ENCODE peak calls at places on chromosomes 7 and 10, in five cellular contexts. One of them, this sample, is unnamed.

GRCh38 chr7:64872809-64873500 is 30.1 kb upstream of the ZNF273 start:
- DNase-seq in H1: no peak
- DNase-seq in mesenchymal stem cell: no peak
- DNase-seq in neuronal stem cell: no peak
- DNase-seq in trophoblast cell: no peak
- DNase-seq in this sample: peak; percentile 2

GRCh38 chr10:98446121-98446655 is 547 bp downstream of the HPS1 start:
- DNase-seq in H1: peak; percentile 69
- DNase-seq in trophoblast cell: no peak
- DNase-seq in mesenchymal stem cell: peak; percentile 40
- DNase-seq in neuronal stem cell: peak; percentile 30
- DNase-seq in this sample: peak; percentile 45

GRCh38 chr7:1920266-1920681 is 250.2 kb downstream of the ELFN1 start:
- DNase-seq in trophoblast cell: peak; percentile 18
- DNase-seq in H1: no peak
- DNase-seq in mesenchymal stem cell: no peak
- DNase-seq in neuronal stem cell: no peak
- DNase-seq in this sample: no peak

GRCh38 chr10:17483079-17483478 is 28.7 kb upstream of the ST8SIA6 start:
- DNase-seq in H1: no peak
- DNase-seq in neuronal stem cell: no peak
- DNase-seq in trophoblast cell: no peak
- DNase-seq in mesenchymal stem cell: no peak
- DNase-seq in this sample: no peak

GRCh38 chr7:30925913-30926312 is 14.3 kb downstream of the AQP1 start:
- DNase-seq in H1: no peak
- DNase-seq in neuronal stem cell: no peak
- DNase-seq in trophoblast cell: no peak
- DNase-seq in mesenchymal stem cell: no peak
- DNase-seq in this sample: peak; percentile 11

GRCh38 chr7:22487978-22488642 is 11.9 kb downstream of the STEAP1B start:
- DNase-seq in H1: no peak
- DNase-seq in neuronal stem cell: no peak
- DNase-seq in mesenchymal stem cell: no peak
- DNase-seq in trophoblast cell: no peak
- DNase-seq in this sample: peak; percentile 49

GRCh38 chr10:94303929-94304328 is 58.8 kb downstream of the NOC3L start:
- DNase-seq in trophoblast cell: no peak
- DNase-seq in neuronal stem cell: no peak
- DNase-seq in H1: no peak
- DNase-seq in mesenchymal stem cell: no peak
- DNase-seq in this sample: no peak

GRCh38 chr7:151168022-151168786 is 710 bp upstream of the GBX1 start:
- DNase-seq in neuronal stem cell: peak; percentile 48
- DNase-seq in trophoblast cell: peak; percentile 31
- DNase-seq in H1: peak; percentile 90
- DNase-seq in mesenchymal stem cell: no peak
- DNase-seq in this sample: peak; percentile 78

GRCh38 chr7:100153713-100154519 is 4.6 kb downstream of the TRAPPC14 start:
- DNase-seq in neuronal stem cell: no peak
- DNase-seq in trophoblast cell: no peak
- DNase-seq in mesenchymal stem cell: no peak
- DNase-seq in H1: no peak
- DNase-seq in this sample: no peak

GRCh38 chr7:123608991-123609882 is 7.6 kb downstream of the ASB15 start:
- DNase-seq in H1: no peak
- DNase-seq in mesenchymal stem cell: no peak
- DNase-seq in neuronal stem cell: no peak
- DNase-seq in trophoblast cell: no peak
- DNase-seq in this sample: no peak

GRCh38 chr10:74189999-74190421 is 39.0 kb downstream of the ADK start:
- DNase-seq in H1: no peak
- DNase-seq in mesenchymal stem cell: peak; percentile 90
- DNase-seq in trophoblast cell: peak; percentile 98
- DNase-seq in neuronal stem cell: no peak
- DNase-seq in this sample: no peak
- H3K27ac ChIP-seq in H1: no peak overlapping the region
- H3K27ac ChIP-seq in mesenchymal stem cell: peak overlapping the region; percentile 83
- H3K27ac ChIP-seq in trophoblast cell: peak overlapping the region; percentile 73
- H3K27ac ChIP-seq in neuronal stem cell: no peak overlapping the region
- H3K27ac ChIP-seq in this sample: no peak overlapping the region

DNA sequence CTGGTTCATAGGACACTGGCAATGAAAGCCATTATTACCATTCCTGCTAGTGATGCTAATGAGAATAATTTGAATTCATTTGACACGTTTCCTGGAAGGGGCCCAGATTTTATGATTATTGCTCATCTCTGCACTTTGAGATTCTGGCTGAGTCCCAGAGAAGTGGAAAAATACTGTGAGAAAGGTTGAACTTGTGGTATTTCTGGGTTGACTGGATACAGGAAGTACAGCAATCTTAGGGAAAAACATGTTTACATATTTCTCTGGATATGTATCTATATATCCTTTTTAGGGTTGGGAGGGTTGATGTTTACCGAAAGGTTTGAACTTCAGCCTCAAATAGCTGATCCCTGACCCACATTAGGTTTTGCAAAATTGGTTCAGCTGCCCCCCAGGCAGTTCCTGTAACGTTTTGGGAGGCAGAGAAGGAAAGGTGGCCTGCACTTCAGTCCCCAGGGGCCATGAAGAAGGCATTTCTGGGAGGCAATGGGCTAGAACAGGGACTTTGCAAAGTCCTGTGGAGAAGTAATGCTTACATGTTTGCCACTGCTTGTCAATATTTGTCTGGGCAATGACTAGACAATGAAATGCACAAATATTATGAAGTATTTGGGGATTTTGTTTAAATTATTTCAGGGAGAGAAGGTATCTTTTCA is 253.7 kb upstream of the PITRM1 start:
- DNase-seq in mesenchymal stem cell: peak; percentile 86
- DNase-seq in neuronal stem cell: no peak
- DNase-seq in trophoblast cell: peak; percentile 98
- DNase-seq in H1: no peak
- DNase-seq in this sample: no peak
- H2BK120ac ChIP-seq in mesenchymal stem cell: peak overlapping the region; percentile 21
- H2BK120ac ChIP-seq in neuronal stem cell: no peak overlapping the region
- H2BK120ac ChIP-seq in trophoblast cell: peak overlapping the region; percentile 10
- H2BK120ac ChIP-seq in H1: no peak overlapping the region
- H2BK120ac ChIP-seq in this sample: no peak overlapping the region

GRCh38 chr7:36295090-36295489 is 94.6 kb upstream of the ANLN start:
- DNase-seq in trophoblast cell: no peak
- DNase-seq in H1: no peak
- DNase-seq in neuronal stem cell: no peak
- DNase-seq in mesenchymal stem cell: no peak
- DNase-seq in this sample: no peak
- H2BK12ac ChIP-seq in trophoblast cell: no peak overlapping the region
- H2BK12ac ChIP-seq in H1: no peak overlapping the region
- H2BK12ac ChIP-seq in neuronal stem cell: no peak overlapping the region
- H2BK12ac ChIP-seq in mesenchymal stem cell: no peak overlapping the region
- H2BK12ac ChIP-seq in this sample: no peak overlapping the region

GRCh38 chr7:101381549-101381948 is 18.9 kb downstream of the COL26A1 start:
- DNase-seq in mesenchymal stem cell: no peak
- DNase-seq in H1: no peak
- DNase-seq in trophoblast cell: no peak
- DNase-seq in neuronal stem cell: no peak
- DNase-seq in this sample: no peak

GRCh38 chr7:101386177-101386557 is 23.5 kb downstream of the COL26A1 start:
- DNase-seq in neuronal stem cell: no peak
- DNase-seq in mesenchymal stem cell: no peak
- DNase-seq in H1: no peak
- DNase-seq in trophoblast cell: no peak
- DNase-seq in this sample: no peak

GRCh38 chr7:101386558-101387199 is 24.0 kb downstream of the COL26A1 start:
- DNase-seq in trophoblast cell: no peak
- DNase-seq in H1: peak; percentile 72
- DNase-seq in mesenchymal stem cell: peak; percentile 8
- DNase-seq in neuronal stem cell: peak; percentile 30
- DNase-seq in this sample: peak; percentile 62

GRCh38 chr7:101379302-101379701 is 16.6 kb downstream of the COL26A1 start:
- DNase-seq in neuronal stem cell: no peak
- DNase-seq in trophoblast cell: no peak
- DNase-seq in H1: no peak
- DNase-seq in mesenchymal stem cell: no peak
- DNase-seq in this sample: no peak

DNA sequence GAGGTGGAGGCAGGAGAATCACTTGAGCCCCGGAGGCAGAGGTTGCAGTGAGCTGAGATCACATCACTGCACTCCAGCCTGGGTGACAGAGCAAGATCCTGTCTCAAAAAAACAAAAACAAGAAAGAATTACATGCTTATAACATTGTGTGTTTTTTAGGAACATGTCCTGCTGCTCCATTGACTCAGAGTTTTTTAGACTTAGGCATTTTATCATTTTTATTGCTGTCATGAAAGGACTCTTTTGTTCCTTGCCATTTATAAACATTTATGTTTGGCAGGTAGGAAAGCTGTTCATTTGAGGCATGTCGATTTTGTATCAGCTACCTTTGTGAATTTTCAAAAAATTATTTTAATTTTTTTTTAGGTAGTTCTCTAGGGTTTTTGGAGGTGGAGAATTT is 20.3 kb downstream of the COL26A1 start:
- DNase-seq in neuronal stem cell: no peak
- DNase-seq in trophoblast cell: no peak
- DNase-seq in H1: no peak
- DNase-seq in mesenchymal stem cell: no peak
- DNase-seq in this sample: no peak
- H3K27ac ChIP-seq in neuronal stem cell: no peak overlapping the region
- H3K27ac ChIP-seq in trophoblast cell: no peak overlapping the region
- H3K27ac ChIP-seq in H1: no peak overlapping the region
- H3K27ac ChIP-seq in mesenchymal stem cell: no peak overlapping the region
- H3K27ac ChIP-seq in this sample: no peak overlapping the region

GRCh38 chr7:107593025-107593410 is 13.0 kb downstream of the BCAP29 start:
- DNase-seq in H1: no peak
- DNase-seq in mesenchymal stem cell: no peak
- DNase-seq in neuronal stem cell: no peak
- DNase-seq in trophoblast cell: no peak
- DNase-seq in this sample: no peak
- H2BK120ac ChIP-seq in H1: no peak overlapping the region
- H2BK120ac ChIP-seq in mesenchymal stem cell: no peak overlapping the region
- H2BK120ac ChIP-seq in neuronal stem cell: no peak overlapping the region
- H2BK120ac ChIP-seq in trophoblast cell: no peak overlapping the region
- H2BK120ac ChIP-seq in this sample: no peak overlapping the region

GRCh38 chr10:114068054-114068707 is 24.5 kb downstream of the ADRB1 start:
- DNase-seq in trophoblast cell: no peak
- DNase-seq in mesenchymal stem cell: peak; percentile 20
- DNase-seq in H1: no peak
- DNase-seq in neuronal stem cell: no peak
- DNase-seq in this sample: no peak
- H2BK12ac ChIP-seq in trophoblast cell: no peak overlapping the region
- H2BK12ac ChIP-seq in mesenchymal stem cell: no peak overlapping the region
- H2BK12ac ChIP-seq in H1: no peak overlapping the region
- H2BK12ac ChIP-seq in neuronal stem cell: no peak overlapping the region
- H2BK12ac ChIP-seq in this sample: no peak overlapping the region

DNA sequence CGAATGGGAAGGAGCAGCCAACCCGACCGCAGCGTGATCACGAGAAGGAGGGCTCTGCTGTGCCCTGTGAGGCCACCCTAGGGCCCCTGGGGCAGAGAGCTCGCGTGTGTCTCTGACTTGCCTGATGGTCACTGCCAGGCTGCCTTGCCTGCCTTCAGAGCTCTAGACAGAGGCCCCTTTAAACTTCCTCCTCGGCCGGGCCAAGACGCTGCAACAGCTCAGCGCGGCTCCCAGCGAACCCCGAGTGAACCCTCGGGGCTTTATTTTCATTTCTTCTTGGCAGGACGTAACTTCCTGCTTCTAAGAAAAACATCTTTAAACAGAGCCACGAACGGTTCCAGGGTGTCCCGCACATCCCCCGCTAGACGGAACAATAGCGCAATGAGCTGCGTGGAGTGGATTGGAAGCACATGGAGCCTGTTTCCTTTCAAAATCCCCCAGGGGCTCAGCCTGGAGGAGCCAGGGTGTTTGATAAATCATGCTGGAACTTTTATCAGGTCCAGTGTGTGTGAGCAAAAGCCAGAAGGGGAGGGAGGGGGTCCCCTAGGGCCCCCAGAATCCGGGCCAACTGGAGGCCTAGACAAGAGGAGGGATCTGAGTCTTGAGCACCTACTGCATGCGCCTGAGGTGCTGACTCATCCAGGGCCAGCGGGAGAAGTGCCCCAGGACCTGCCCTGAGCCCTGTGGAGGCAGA is 134.1 kb upstream of the GDF10 start:
- DNase-seq in trophoblast cell: peak; percentile 53
- DNase-seq in mesenchymal stem cell: no peak
- DNase-seq in H1: no peak
- DNase-seq in neuronal stem cell: no peak
- DNase-seq in this sample: peak; percentile 17
- H3K27ac ChIP-seq in trophoblast cell: peak overlapping the region; percentile 51
- H3K27ac ChIP-seq in mesenchymal stem cell: no peak overlapping the region
- H3K27ac ChIP-seq in H1: no peak overlapping the region
- H3K27ac ChIP-seq in neuronal stem cell: no peak overlapping the region
- H3K27ac ChIP-seq in this sample: no peak overlapping the region

GRCh38 chr10:31942435-31942834 is 13.8 kb upstream of the ARHGAP12 start:
- DNase-seq in H1: no peak
- DNase-seq in neuronal stem cell: no peak
- DNase-seq in mesenchymal stem cell: no peak
- DNase-seq in trophoblast cell: no peak
- DNase-seq in this sample: no peak

GRCh38 chr10:31940839-31941653 is 12.4 kb upstream of the ARHGAP12 start:
- DNase-seq in mesenchymal stem cell: peak; percentile 97
- DNase-seq in trophoblast cell: peak; percentile 95
- DNase-seq in H1: no peak
- DNase-seq in neuronal stem cell: no peak
- DNase-seq in this sample: no peak

GRCh38 chr10:31937371-31937770 is 8.7 kb upstream of the ARHGAP12 start:
- DNase-seq in mesenchymal stem cell: no peak
- DNase-seq in trophoblast cell: no peak
- DNase-seq in neuronal stem cell: no peak
- DNase-seq in H1: no peak
- DNase-seq in this sample: no peak

GRCh38 chr10:31942892-31943291 is 14.3 kb upstream of the ARHGAP12 start:
- DNase-seq in neuronal stem cell: no peak
- DNase-seq in H1: no peak
- DNase-seq in mesenchymal stem cell: no peak
- DNase-seq in trophoblast cell: no peak
- DNase-seq in this sample: no peak

GRCh38 chr10:31939797-31940708 is 11.4 kb upstream of the ARHGAP12 start:
- DNase-seq in H1: no peak
- DNase-seq in trophoblast cell: no peak
- DNase-seq in neuronal stem cell: no peak
- DNase-seq in mesenchymal stem cell: peak; percentile 38
- DNase-seq in this sample: no peak
- H2BK120ac ChIP-seq in H1: no peak overlapping the region
- H2BK120ac ChIP-seq in trophoblast cell: no peak overlapping the region
- H2BK120ac ChIP-seq in neuronal stem cell: no peak overlapping the region
- H2BK120ac ChIP-seq in mesenchymal stem cell: no peak overlapping the region
- H2BK120ac ChIP-seq in this sample: no peak overlapping the region

DNA sequence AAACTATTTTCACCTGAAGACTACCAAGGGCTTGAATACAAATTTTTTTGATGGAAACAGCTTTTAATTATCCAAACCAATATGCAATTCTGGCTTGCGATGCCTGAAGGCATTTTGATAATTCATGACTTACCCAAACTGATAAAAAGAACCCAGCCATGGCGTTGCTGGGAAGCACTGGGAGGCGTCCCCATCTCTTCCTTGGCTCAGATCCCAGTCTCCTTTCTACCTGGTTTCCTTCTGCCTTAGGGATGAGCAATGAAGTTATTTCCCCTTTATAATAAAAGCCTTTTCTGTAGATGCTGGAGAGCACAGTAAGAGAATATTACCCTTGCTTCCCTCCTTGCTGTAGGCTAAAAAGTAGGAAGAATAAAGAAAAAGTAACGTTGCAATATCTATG is 129.1 kb upstream of the ANK3 start:
- DNase-seq in H1: no peak
- DNase-seq in trophoblast cell: no peak
- DNase-seq in neuronal stem cell: no peak
- DNase-seq in mesenchymal stem cell: no peak
- DNase-seq in this sample: no peak
- H2BK12ac ChIP-seq in H1: no peak overlapping the region
- H2BK12ac ChIP-seq in trophoblast cell: no peak overlapping the region
- H2BK12ac ChIP-seq in neuronal stem cell: no peak overlapping the region
- H2BK12ac ChIP-seq in mesenchymal stem cell: no peak overlapping the region
- H2BK12ac ChIP-seq in this sample: no peak overlapping the region

GRCh38 chr7:137984181-137985041 is 17.5 kb downstream of the CREB3L2 start:
- DNase-seq in mesenchymal stem cell: no peak
- DNase-seq in trophoblast cell: peak; percentile 93
- DNase-seq in H1: no peak
- DNase-seq in neuronal stem cell: no peak
- DNase-seq in this sample: no peak
- H3K27ac ChIP-seq in mesenchymal stem cell: no peak overlapping the region
- H3K27ac ChIP-seq in trophoblast cell: peak overlapping the region; percentile 82
- H3K27ac ChIP-seq in H1: no peak overlapping the region
- H3K27ac ChIP-seq in neuronal stem cell: no peak overlapping the region
- H3K27ac ChIP-seq in this sample: no peak overlapping the region